ENCODE peak calls at places on chromosomes 1 and 21, in four cellular contexts. One of them, this sample, is unnamed.

GRCh38 chr1:171252482-171252881 is 4.2 kb downstream of the FMO1 start:
- DNase-seq in ELF-1: no peak
- DNase-seq in NCI-H1105: peak; percentile 9
- DNase-seq in midbrain: no peak
- DNase-seq in this sample: no peak

GRCh38 chr1:117732065-117732789 is 126.4 kb downstream of the TENT5C start:
- DNase-seq in NCI-H1105: no peak
- DNase-seq in midbrain: no peak
- DNase-seq in ELF-1: no peak
- DNase-seq in this sample: no peak

GRCh38 chr1:213008564-213008963 is 7.1 kb downstream of the ANGEL2 start:
- DNase-seq in midbrain: no peak
- DNase-seq in NCI-H1105: no peak
- DNase-seq in ELF-1: no peak
- DNase-seq in this sample: no peak

GRCh38 chr1:171917361-171917760 is 76.1 kb downstream of the DNM3 start:
- DNase-seq in midbrain: no peak
- DNase-seq in NCI-H1105: no peak
- DNase-seq in ELF-1: no peak
- DNase-seq in this sample: no peak

GRCh38 chr1:44031051-44031899 is at the start of gene SLC6A9:
- DNase-seq in ELF-1: peak; percentile 77
- DNase-seq in NCI-H1105: peak; percentile 41
- DNase-seq in midbrain: peak; percentile 51
- DNase-seq in this sample: no peak

GRCh38 chr21:26844258-26845065 is 747 bp downstream of the ADAMTS1 start:
- DNase-seq in midbrain: peak; percentile 61
- DNase-seq in NCI-H1105: no peak
- DNase-seq in ELF-1: peak; percentile 74
- DNase-seq in this sample: no peak

GRCh38 chr1:92882817-92883216 is 51.0 kb downstream of the RPL5 start:
- DNase-seq in NCI-H1105: no peak
- DNase-seq in midbrain: no peak
- DNase-seq in ELF-1: no peak
- DNase-seq in this sample: no peak

GRCh38 chr21:37157938-37158337 is 84.9 kb downstream of the TTC3 start:
- DNase-seq in NCI-H1105: no peak
- DNase-seq in midbrain: no peak
- DNase-seq in ELF-1: no peak
- DNase-seq in this sample: no peak

GRCh38 chr1:54088385-54088784 is 35.0 kb downstream of the TCEANC2 start:
- DNase-seq in NCI-H1105: no peak
- DNase-seq in ELF-1: no peak
- DNase-seq in midbrain: no peak
- DNase-seq in this sample: no peak

GRCh38 chr21:17270234-17270633 is 242.6 kb upstream of the CXADR start:
- DNase-seq in midbrain: peak; percentile 69
- DNase-seq in NCI-H1105: peak; percentile 33
- DNase-seq in ELF-1: peak; percentile 1
- DNase-seq in this sample: no peak